ENCODE peak calls at places on chromosomes 16 and 17, in nine cellular contexts. X is HepG2, P is body of pancreas, L is prostate gland, A is K562, S is ovary, V is heart left ventricle, O is IMR-90, I is esophagus squamous epithelium. N is an unnamed sample.

GRCh38 chr16:995087-995486 is 13.5 kb downstream of the SOX8 start:
- DNase-seq in O (peak; percentile 24), P (no peak), A (no peak), L (no peak), I (no peak), S (no peak), X (no peak), V (no peak), N (no peak)

GRCh38 chr16:58511933-58512815 is 3.1 kb upstream of the SETD6 start:
- DNase-seq in S (peak; percentile 45), A (peak; percentile 89), X (peak; percentile 75), P (peak; percentile 87), V (peak; percentile 73), L (peak; percentile 63), I (no peak), O (peak; percentile 55), N (peak; percentile 83)

GRCh38 chr16:68480084-68480995 is 32.0 kb upstream of the SMPD3 start:
- DNase-seq in S (no peak), X (no peak), L (no peak), I (no peak), V (no peak), P (no peak), A (no peak), O (no peak), N (no peak)

GRCh38 chr16:72837846-72838661 is 209.9 kb downstream of the ZFHX3 start:
- DNase-seq in S (no peak), A (no peak), I (no peak), V (no peak), P (no peak), L (no peak), O (peak; percentile 77), X (no peak), N (no peak)

GRCh38 chr16:12010388-12011251 is 34.1 kb downstream of the SNX29 start:
- DNase-seq in S (no peak), P (no peak), V (no peak), I (no peak), O (no peak), X (no peak), L (no peak), A (no peak), N (no peak)

GRCh38 chr16:84559311-84559932 is 55.0 kb upstream of the MEAK7 start:
- DNase-seq in X (no peak), V (no peak), P (no peak), A (no peak), I (no peak), L (no peak), S (no peak), O (no peak), N (peak; percentile 76)

GRCh38 chr16:79972053-79972704 is 371.6 kb upstream of the MAF start:
- DNase-seq in V (no peak), L (no peak), A (peak; percentile 88), O (no peak), P (no peak), X (no peak), S (no peak), I (no peak), N (no peak)

GRCh38 chr16:83957296-83957855 is 4.3 kb downstream of the OSGIN1 start:
- DNase-seq in I (no peak), P (no peak), O (no peak), L (no peak), S (no peak), V (no peak), A (no peak), X (no peak), N (no peak)

GRCh38 chr17:59470624-59471297 is 94.6 kb upstream of the DHX40 start:
- DNase-seq in X (no peak), L (no peak), O (no peak), S (no peak), I (no peak), V (no peak), A (no peak), P (no peak), N (no peak)

GRCh38 chr17:51153210-51154072 is at the start of gene NME1:
- DNase-seq in A (peak; percentile 99), P (peak; percentile 96), V (peak; percentile 96), O (peak; percentile 100), I (peak; percentile 89), X (peak; percentile 100), S (peak; percentile 92), L (peak; percentile 98), N (peak; percentile 96)

GRCh38 chr17:34156741-34157589 is 98.1 kb upstream of the CCL2 start:
- DNase-seq in S (no peak), P (no peak), A (no peak), L (no peak), I (no peak), X (no peak), O (no peak), V (no peak), N (no peak)

GRCh38 chr17:42184717-42185496 is at the start of gene HCRT:
- DNase-seq in A (no peak), S (no peak), P (no peak), O (no peak), L (no peak), I (no peak), V (no peak), X (no peak), N (no peak)

GRCh38 chr17:78141437-78142112 is 4.6 kb upstream of the C17orf99 start:
- DNase-seq in L (no peak), X (no peak), A (no peak), I (no peak), V (no peak), O (no peak), P (no peak), S (no peak), N (peak; percentile 11)

GRCh38 chr17:7910711-7911110 is 5.4 kb downstream of the RNF227 start:
- DNase-seq in V (no peak), P (no peak), I (no peak), A (no peak), X (no peak), L (no peak), O (no peak), S (no peak), N (no peak)

GRCh38 chr16:12289175-12290063 is 312.9 kb downstream of the SNX29 start:
- DNase-seq in V (no peak), P (no peak), S (no peak), O (no peak), L (no peak), X (peak; percentile 89), I (no peak), A (no peak), N (peak; percentile 53)

GRCh38 chr17:76077582-76078110 is 1.3 kb upstream of the ZACN start:
- DNase-seq in V (no peak), A (no peak), X (no peak), O (no peak), P (peak; percentile 50), L (no peak), S (no peak), I (no peak), N (no peak)

DNA sequence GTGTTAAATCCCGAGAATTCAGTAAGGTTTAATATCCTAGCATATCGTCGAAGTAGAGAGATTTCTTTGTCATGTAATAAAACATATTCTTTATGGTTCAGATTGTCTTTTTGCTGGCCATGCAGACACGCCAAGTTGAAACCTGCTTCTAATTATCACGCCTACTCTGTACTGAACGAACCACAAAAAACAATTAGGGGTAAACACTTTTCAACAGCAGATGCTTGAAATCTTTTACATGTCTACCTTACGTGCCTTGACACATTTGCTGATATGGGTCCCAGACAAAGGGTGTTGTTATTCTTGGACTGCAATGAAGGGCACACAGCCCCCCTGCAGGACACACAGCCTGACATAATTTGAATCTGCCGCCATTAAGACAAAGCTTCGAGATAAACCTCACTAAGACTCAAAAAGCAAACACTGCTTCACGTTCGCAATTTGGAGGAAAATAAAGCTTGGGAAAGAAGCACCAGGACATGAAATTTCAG is 13.3 kb downstream of the WIPI1 start:
- DNase-seq in A (no peak), L (no peak), I (no peak), P (no peak), S (no peak), V (no peak), X (no peak), O (no peak), N (no peak)
- H3K36me3 ChIP-seq in A (peaks cover 3% of the 10 kb centered on the region), L (no peaks in the 10 kb centered on the region), I (peaks cover 5% of the 10 kb centered on the region), P (no peaks in the 10 kb centered on the region), S (no peaks in the 10 kb centered on the region), V (peaks cover 87% of the 10 kb centered on the region), X (peaks cover 30% of the 10 kb centered on the region), O (peaks cover 41% of the 10 kb centered on the region), N (no peaks in the 10 kb centered on the region)

DNA sequence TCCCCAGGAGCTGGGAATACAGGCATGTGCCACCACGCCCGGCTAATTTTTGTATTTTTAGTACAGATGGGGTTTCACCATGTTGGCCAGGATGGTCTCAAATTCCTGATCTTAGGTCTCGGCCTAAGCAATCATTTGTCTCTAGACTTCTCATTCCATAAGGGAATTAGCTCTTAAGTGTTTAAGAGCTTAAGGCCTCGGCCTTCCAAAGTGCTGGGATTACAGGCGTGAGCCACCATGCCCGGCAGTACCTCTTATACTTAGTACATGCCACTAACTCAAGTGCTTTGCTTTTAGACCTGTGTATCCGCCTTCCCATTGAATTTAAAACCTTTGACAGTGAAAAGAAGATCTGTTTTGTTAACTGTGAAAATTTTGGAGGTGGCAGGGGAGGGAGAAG is 16.6 kb upstream of the IL21R start:
- DNase-seq in X (no peak), S (no peak), L (no peak), A (no peak), O (no peak), V (no peak), I (no peak), P (no peak), N (no peak)
- TF ChIP-seq CTCF in X (no peak), S (no peak), L (no peak), A (no peak), O (no peak), V (no peak), I (no peak), P (no peak), N (no peak)

GRCh38 chr16:49068224-49068623 is 213.4 kb downstream of the CBLN1 start:
- DNase-seq in O (no peak), I (no peak), P (no peak), V (no peak), S (no peak), L (no peak), A (no peak), X (no peak), N (no peak)
- TF ChIP-seq POLR2A in O (no peak), I (no peak), P (no peak), V (no peak), S (no peak), L (no peak), A (no peak), X (no peak), N (no peak)

DNA sequence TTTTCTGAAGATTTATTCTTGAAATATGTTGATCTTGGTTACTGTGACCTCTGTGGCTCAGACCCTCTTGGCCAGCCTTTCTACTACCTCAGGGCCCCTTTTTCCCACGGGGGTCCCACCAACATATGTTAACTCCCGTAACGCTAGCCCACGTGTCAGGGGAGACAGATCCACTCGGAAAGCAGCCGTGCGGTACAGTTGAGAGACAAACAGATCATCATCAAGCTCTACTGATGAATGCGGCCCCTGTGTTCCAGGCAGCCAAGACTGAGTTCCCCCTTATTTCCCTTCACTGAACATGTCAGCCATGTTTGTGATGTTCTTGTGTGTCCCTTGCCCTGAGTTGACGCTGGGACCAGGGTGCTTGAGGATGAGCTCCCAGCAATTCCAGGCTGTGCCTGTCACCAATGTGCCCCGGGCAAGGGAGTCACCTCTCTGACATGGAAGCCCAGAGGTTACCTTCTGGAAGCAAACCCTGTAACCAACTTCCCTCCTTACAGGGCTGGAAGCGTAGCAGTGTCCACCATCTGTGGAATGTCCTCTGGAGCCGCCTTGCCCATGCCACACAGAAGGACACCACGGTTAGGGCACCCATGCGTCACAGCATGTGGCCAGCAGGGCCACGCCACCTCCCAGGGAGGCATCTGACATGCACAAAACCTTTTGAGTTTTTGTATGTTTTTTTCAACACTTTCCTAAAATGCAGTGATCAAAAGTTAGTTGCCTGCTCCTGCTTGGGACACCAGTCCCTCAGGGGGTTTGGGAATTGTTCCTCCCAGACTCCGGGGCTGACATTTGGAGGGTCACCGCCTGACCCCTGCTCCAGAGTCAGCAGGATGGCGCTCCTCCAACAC is 193.7 kb upstream of the CHMP6 start:
- DNase-seq in I (no peak), A (no peak), V (no peak), S (no peak), L (no peak), O (no peak), P (no peak), X (no peak), N (no peak)
- H3K36me3 ChIP-seq in I (no peaks in the 10 kb centered on the region), A (peaks cover 16% of the 10 kb centered on the region), V (no peaks in the 10 kb centered on the region), S (no peaks in the 10 kb centered on the region), L (no peaks in the 10 kb centered on the region), O (peaks cover 4% of the 10 kb centered on the region), P (no peaks in the 10 kb centered on the region), X (peaks cover 46% of the 10 kb centered on the region), N (no peaks in the 10 kb centered on the region)

N was measured in transverse colon.